ENCODE peak calls at places on chromosomes 12 and 14, in seven cellular contexts. Y is naive thymus-derived CD4-positive, alpha-beta T cell; X is left ventricle myocardium inferior; T is GM23338; R is RWPE1; M is IMR-90; D is brain microvascular endothelial cell. Z is an unnamed sample.

GRCh38 chr14:78697341-78697740 is 527.2 kb downstream of the NRXN3 start:
- DNase-seq in Y (no peak), X (no peak), T (peak), R (peak), M (peak), D (peak), Z (no peak)

GRCh38 chr14:103015426-103015825 is 41.9 kb downstream of the CDC42BPB start:
- DNase-seq in Y (no peak), X (no peak), T (no peak), R (no peak), M (no peak), D (no peak), Z (no peak)

GRCh38 chr12:53939141-53940108 is 794 bp downstream of the HOXC13 start:
- DNase-seq in Y (no peak), X (no peak), T (peak), R (peak), M (no peak), D (no peak), Z (no peak)

GRCh38 chr12:11688831-11689230 is 39.4 kb downstream of the ETV6 start:
- DNase-seq in Y (no peak), X (no peak), T (no peak), R (no peak), M (peak), D (no peak), Z (no peak)

GRCh38 chr12:42904683-42905418 is 315.3 kb upstream of the PRICKLE1 start:
- DNase-seq in Y (no peak), X (no peak), T (no peak), R (no peak), M (no peak), D (no peak), Z (peak)

GRCh38 chr12:116736962-116737773 is 701 bp downstream of the SPRING1 start:
- DNase-seq in Y (no peak), X (no peak), T (peak), R (peak), M (no peak), D (no peak), Z (no peak)

GRCh38 chr12:95943231-95943842 is at the start of gene AMDHD1:
- DNase-seq in Y (peak), X (peak), T (peak), R (peak), M (peak), D (peak), Z (no peak)

GRCh38 chr12:26043139-26044006 is 81.5 kb downstream of the BHLHE41 start:
- DNase-seq in Y (no peak), X (no peak), T (peak), R (no peak), M (no peak), D (no peak), Z (no peak)

GRCh38 chr14:22200977-22201605 is 387.9 kb downstream of the DAD1 start:
- DNase-seq in Y (peak), X (no peak), T (peak), R (peak), M (peak), D (peak), Z (no peak)

GRCh38 chr12:6570264-6570887 is 2.3 kb upstream of the NOP2 start:
- DNase-seq in Y (no peak), X (no peak), T (peak), R (peak), M (no peak), D (no peak), Z (no peak)

GRCh38 chr14:50862171-50862570 is 9.7 kb upstream of the ABHD12B start:
- DNase-seq in Y (no peak), X (no peak), T (no peak), R (no peak), M (peak), D (no peak), Z (no peak)

GRCh38 chr14:68552597-68552996 is 240.3 kb downstream of the ZFP36L1 start:
- DNase-seq in Y (no peak), X (no peak), T (no peak), R (no peak), M (peak), D (no peak), Z (no peak)

GRCh38 chr14:77036484-77037337 is 8.2 kb upstream of the IRF2BPL start:
- DNase-seq in Y (no peak), X (no peak), T (no peak), R (no peak), M (no peak), D (no peak), Z (no peak)

GRCh38 chr12:17108877-17109520 is 503.0 kb upstream of the LMO3 start:
- DNase-seq in Y (no peak), X (no peak), T (no peak), R (peak), M (no peak), D (no peak), Z (no peak)

GRCh38 chr12:42524716-42525115 is 64.8 kb downstream of the PRICKLE1 start:
- DNase-seq in Y (no peak), X (no peak), T (no peak), R (no peak), M (no peak), D (no peak), Z (no peak)

GRCh38 chr14:52873694-52874093 is 77.2 kb downstream of the FERMT2 start:
- DNase-seq in Y (no peak), X (no peak), T (no peak), R (peak), M (peak), D (no peak), Z (no peak)

GRCh38 chr12:51200156-51200555 is 17.7 kb downstream of the POU6F1 start:
- DNase-seq in Y (no peak), X (no peak), T (no peak), R (no peak), M (no peak), D (no peak), Z (no peak)

DNA sequence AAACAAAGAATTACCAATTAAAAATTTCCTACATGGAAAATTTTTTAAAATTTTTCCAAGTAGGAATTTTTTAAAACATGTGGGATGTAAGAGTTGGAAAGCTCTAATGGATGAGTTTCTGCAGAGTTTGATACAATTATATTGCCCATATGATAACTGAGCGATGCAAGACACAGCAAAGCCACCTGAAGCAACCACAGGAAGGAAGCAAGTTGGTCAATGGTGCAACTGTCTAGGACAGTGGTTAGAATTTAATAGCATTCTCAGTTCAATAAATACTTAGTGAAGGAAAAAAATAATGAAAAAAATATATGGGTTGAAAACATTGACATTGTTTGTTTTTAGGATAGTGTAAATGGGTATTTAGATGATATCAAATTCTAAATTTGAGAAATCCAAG is 178.6 kb upstream of the GARIN2 start:
- DNase-seq in Y (no peak), X (no peak), T (no peak), R (no peak), M (no peak), D (no peak), Z (no peak)
- H3K27ac ChIP-seq in Y (no peak), X (no peak), T (no peak), R (no peak), M (no peak), D (no peak), Z (no peak)

GRCh38 chr12:27506645-27507189 is 17.3 kb upstream of the PPFIBP1 start:
- DNase-seq in Y (no peak), X (peak), T (no peak), R (no peak), M (no peak), D (no peak), Z (no peak)

GRCh38 chr12:27513155-27513824 is 10.7 kb upstream of the PPFIBP1 start:
- DNase-seq in Y (no peak), X (no peak), T (no peak), R (no peak), M (no peak), D (no peak), Z (no peak)

GRCh38 chr12:27509032-27509431 is 15.0 kb upstream of the PPFIBP1 start:
- DNase-seq in Y (no peak), X (no peak), T (no peak), R (no peak), M (no peak), D (no peak), Z (no peak)

GRCh38 chr12:27511723-27512045 is 12.3 kb upstream of the PPFIBP1 start:
- DNase-seq in Y (no peak), X (no peak), T (no peak), R (no peak), M (no peak), D (no peak), Z (no peak)

DNA sequence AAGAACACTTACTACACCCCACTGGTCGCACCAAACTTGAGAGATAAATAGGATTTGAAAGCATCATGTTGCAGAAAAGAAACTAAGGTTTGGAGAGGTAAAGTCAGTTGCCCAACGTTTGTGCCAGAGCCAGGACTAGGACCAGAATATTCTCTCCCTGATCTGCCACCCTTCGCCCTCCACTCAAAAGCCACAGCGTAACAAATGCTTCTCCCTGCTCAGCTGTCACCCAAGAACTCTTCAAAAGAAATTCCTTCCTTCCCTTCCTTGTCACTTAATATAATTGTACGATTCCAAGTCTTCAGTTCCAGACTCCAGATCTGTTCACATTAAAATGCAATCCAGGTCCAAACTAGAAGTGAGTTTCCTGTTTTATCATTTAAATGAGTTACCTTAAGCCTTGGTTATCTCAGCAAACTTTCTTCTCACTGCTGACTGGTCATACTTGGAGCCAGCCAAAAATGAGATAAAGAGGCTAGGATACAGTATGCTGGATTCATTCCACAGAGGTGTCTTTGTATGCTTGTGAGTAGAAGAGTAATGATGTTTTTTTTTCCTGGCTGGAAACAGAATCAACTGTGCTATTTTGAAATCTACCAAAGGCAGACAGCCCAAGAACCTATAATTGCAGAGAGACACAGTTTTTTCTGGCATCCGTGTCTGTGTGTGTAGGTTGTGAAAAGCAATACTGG is 12.8 kb upstream of the PPFIBP1 start:
- DNase-seq in Y (no peak), X (no peak), T (no peak), R (no peak), M (peak), D (no peak), Z (no peak)
- H3K27ac ChIP-seq in Y (no peak), X (peak), T (no peak), R (no peak), M (no peak), D (no peak), Z (no peak)

DNA sequence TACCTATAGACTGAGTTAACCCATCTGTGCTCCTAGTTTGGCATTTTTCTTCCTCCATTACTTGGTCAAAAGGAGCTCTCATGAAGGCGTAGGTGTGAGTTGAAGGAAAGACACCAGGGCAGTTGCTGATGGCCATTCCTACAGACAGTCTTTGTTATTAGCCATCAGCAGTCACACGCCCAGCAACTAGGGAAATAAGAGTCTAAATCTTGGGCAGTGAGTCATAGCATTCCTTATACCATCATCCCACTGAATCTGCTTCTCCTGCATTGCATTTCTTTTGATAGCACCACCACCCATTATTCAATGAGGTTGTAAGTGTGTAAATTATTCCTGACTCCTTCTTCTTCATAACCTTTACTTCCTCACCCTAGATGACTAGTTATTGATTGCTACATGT is 150.9 kb upstream of the IGF1 start:
- DNase-seq in Y (no peak), X (no peak), T (no peak), R (peak), M (peak), D (peak), Z (no peak)
- H3K27ac ChIP-seq in Y (no peak), X (no peak), T (no peak), R (no peak), M (no peak), D (peak), Z (no peak)

GRCh38 chr14:98903371-98903770 is 368.6 kb downstream of the BCL11B start:
- DNase-seq in Y (no peak), X (no peak), T (no peak), R (peak), M (no peak), D (no peak), Z (no peak)
- H3K27ac ChIP-seq in Y (no peak), X (no peak), T (no peak), R (peak), M (no peak), D (no peak), Z (no peak)

DNA sequence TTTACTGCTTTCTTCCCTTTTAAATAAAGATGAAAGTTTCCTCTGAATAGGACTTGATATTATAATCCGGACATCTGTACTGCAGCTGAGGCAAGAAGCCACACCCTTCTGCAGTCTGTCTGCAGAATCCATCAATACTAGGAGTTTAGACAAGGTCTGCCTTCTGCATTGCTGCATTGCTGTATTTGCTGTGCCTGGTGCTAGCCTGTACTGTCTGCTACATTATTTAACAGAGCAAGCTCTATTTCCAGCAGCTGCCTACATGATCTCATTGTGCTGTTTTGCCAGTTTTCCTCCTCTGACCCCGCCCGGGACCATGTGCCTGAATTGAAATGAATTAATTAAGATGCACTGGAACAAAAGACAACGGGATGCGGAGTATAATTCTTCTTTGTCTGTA is 1.7 kb downstream of the TUBA1A start:
- DNase-seq in Y (peak), X (peak), T (no peak), R (no peak), M (peak), D (peak), Z (peak)
- H3K27ac ChIP-seq in Y (peak), X (peak), T (no peak), R (no peak), M (peak), D (peak), Z (peak)

DNA sequence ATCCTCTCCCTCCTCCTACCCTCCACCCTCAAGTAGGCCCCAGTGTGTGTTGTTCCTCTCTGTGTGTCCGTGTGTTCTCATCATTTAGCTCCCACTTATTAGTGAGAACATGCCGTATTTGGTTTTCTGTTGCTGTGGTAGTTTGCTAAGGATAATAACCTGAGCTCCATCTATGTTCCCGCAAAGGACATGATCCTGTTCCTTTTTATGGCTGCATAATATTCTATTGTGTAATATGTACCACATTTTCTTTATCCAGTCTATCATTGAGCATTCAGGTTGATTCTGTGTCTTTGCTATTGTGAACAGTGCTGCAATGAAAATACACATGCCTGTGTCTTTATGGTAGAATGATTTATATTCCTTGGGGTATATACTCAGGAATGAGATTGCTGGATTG is 30.5 kb downstream of the JDP2 start:
- DNase-seq in Y (no peak), X (no peak), T (no peak), R (no peak), M (no peak), D (no peak), Z (no peak)
- H3K27ac ChIP-seq in Y (no peak), X (peak), T (peak), R (no peak), M (no peak), D (no peak), Z (no peak)

GRCh38 chr12:110337912-110338710 is 57.1 kb downstream of the ATP2A2 start:
- DNase-seq in Y (no peak), X (no peak), T (no peak), R (no peak), M (no peak), D (no peak), Z (no peak)
- H3K27ac ChIP-seq in Y (no peak), X (peak), T (peak), R (peak), M (no peak), D (no peak), Z (no peak)

GRCh38 chr12:97756741-97757140 is 294.1 kb downstream of the RMST start:
- DNase-seq in Y (no peak), X (no peak), T (no peak), R (no peak), M (no peak), D (no peak), Z (no peak)
- H3K27ac ChIP-seq in Y (no peak), X (peak), T (no peak), R (no peak), M (no peak), D (no peak), Z (no peak)